ENCODE peak calls at places on chromosomes 16 and 17, in four cellular contexts. M, Q, G and P are unnamed samples.

GRCh38 chr17:9138161-9138717 is 116.9 kb downstream of the NTN1 start:
- DNase-seq in M (no peak), Q (no peak), G (peak), P (no peak)

GRCh38 chr16:16073884-16074781 is 124.7 kb downstream of the ABCC1 start:
- DNase-seq in M (peak), Q (peak), G (peak), P (peak)

GRCh38 chr17:10699861-10700260 is 2.5 kb downstream of the ADPRM start:
- DNase-seq in M (no peak), Q (peak), G (no peak), P (peak)

GRCh38 chr16:12087901-12088364 is 111.4 kb downstream of the SNX29 start:
- DNase-seq in M (no peak), Q (no peak), G (no peak), P (no peak)

GRCh38 chr17:17966399-17966798 is 5.8 kb downstream of the TOM1L2 start:
- DNase-seq in M (no peak), Q (no peak), G (no peak), P (no peak)

GRCh38 chr17:81101614-81102306 is 63.5 kb upstream of the PVALEF start:
- DNase-seq in M (peak), Q (peak), G (peak), P (peak)

GRCh38 chr17:48990882-48991357 is 6.3 kb upstream of the IGF2BP1 start:
- DNase-seq in M (no peak), Q (no peak), G (no peak), P (no peak)

GRCh38 chr17:8725881-8726280 is 18.8 kb downstream of the CCDC42 start:
- DNase-seq in M (no peak), Q (no peak), G (no peak), P (no peak)

GRCh38 chr16:56807011-56807675 is 57.9 kb upstream of the SLC12A3 start:
- DNase-seq in M (peak), Q (no peak), G (no peak), P (no peak)

GRCh38 chr16:81625544-81626152 is 153.4 kb upstream of the PLCG2 start:
- DNase-seq in M (no peak), Q (no peak), G (peak), P (no peak)

GRCh38 chr16:72689851-72690250 is 358.1 kb downstream of the ZFHX3 start:
- DNase-seq in M (no peak), Q (no peak), G (no peak), P (no peak)

GRCh38 chr17:37365589-37365988 is 10.2 kb upstream of the C17orf78 start:
- DNase-seq in M (no peak), Q (no peak), G (no peak), P (no peak)

GRCh38 chr17:40356906-40357861 is 7.4 kb downstream of the GJD3 start:
- DNase-seq in M (no peak), Q (no peak), G (peak), P (no peak)

GRCh38 chr17:45975640-45976295 is 23.3 kb upstream of the STH start:
- DNase-seq in M (no peak), Q (no peak), G (no peak), P (no peak)

GRCh38 chr17:50949128-50950001 is 83.2 kb upstream of the TOB1 start:
- DNase-seq in M (no peak), Q (no peak), G (peak), P (no peak)

GRCh38 chr16:83066881-83067280 is 440.1 kb downstream of the CDH13 start:
- DNase-seq in M (no peak), Q (no peak), G (no peak), P (no peak)

GRCh38 chr16:11251525-11252481 is 4.2 kb downstream of the SOCS1 start:
- DNase-seq in M (no peak), Q (no peak), G (no peak), P (no peak)

GRCh38 chr17:1095093-1095852 is 84.5 kb downstream of the ABR start:
- DNase-seq in M (no peak), Q (no peak), G (peak), P (peak)

GRCh38 chr16:82924075-82924854 is 297.5 kb downstream of the CDH13 start:
- DNase-seq in M (no peak), Q (no peak), G (no peak), P (no peak)

GRCh38 chr17:15332338-15332737 is 9.1 kb downstream of the TEKT3 start:
- DNase-seq in M (no peak), Q (no peak), G (no peak), P (no peak)

GRCh38 chr17:8868529-8868951 is 1.1 kb upstream of the PIK3R6 start:
- DNase-seq in M (no peak), Q (no peak), G (no peak), P (no peak)

GRCh38 chr16:78639775-78640174 is 540.3 kb downstream of the WWOX start:
- DNase-seq in M (no peak), Q (no peak), G (no peak), P (no peak)

GRCh38 chr16:7548796-7549318 is 216.2 kb downstream of the RBFOX1 start:
- DNase-seq in M (no peak), Q (no peak), G (no peak), P (no peak)

GRCh38 chr16:89892055-89892630 is 18.8 kb downstream of the TCF25 start:
- DNase-seq in M (no peak), Q (no peak), G (no peak), P (no peak)

GRCh38 chr17:31537558-31537957 is 146.1 kb downstream of the RAB11FIP4 start:
- DNase-seq in M (no peak), Q (no peak), G (no peak), P (no peak)

GRCh38 chr16:71353736-71354135 is 4.8 kb upstream of the CALB2 start:
- DNase-seq in M (no peak), Q (no peak), G (no peak), P (no peak)

GRCh38 chr17:49997773-49998703 is 3.0 kb upstream of the DLX3 start:
- DNase-seq in M (peak), Q (peak), G (peak), P (peak)